ENCODE peak calls at places on chromosomes 13 and 19, in ten cellular contexts. C, G, R, Y, I, P, Z, O, B and K are unnamed samples.

GRCh38 chr13:30748717-30749116 is 13.4 kb downstream of the ALOX5AP start:
- DNase-seq in C (no peak), G (peak), R (no peak), Y (no peak), I (no peak), P (no peak), Z (no peak), O (no peak), B (no peak), K (no peak)

GRCh38 chr19:16591803-16592556 is 19.8 kb upstream of the SLC35E1 start:
- DNase-seq in C (no peak), G (no peak), R (no peak), Y (no peak), I (no peak), P (no peak), Z (no peak), O (no peak), B (no peak), K (no peak)

GRCh38 chr13:62799931-62800436 is 1384.3 kb upstream of the PCDH20 start:
- DNase-seq in C (no peak), G (no peak), R (no peak), Y (no peak), I (no peak), P (no peak), Z (no peak), O (no peak), B (no peak), K (no peak)

GRCh38 chr13:110712849-110713641 is 455 bp upstream of the ING1 start:
- DNase-seq in C (peak), G (peak), R (peak), Y (peak), I (peak), P (peak), Z (peak), O (peak), B (peak), K (peak)

GRCh38 chr13:105139048-105139379 is 1396.4 kb downstream of the EFNB2 start:
- DNase-seq in C (no peak), G (no peak), R (no peak), Y (peak), I (no peak), P (no peak), Z (no peak), O (no peak), B (no peak), K (no peak)

GRCh38 chr19:46907880-46908279 is 47.1 kb downstream of the ARHGAP35 start:
- DNase-seq in C (no peak), G (no peak), R (no peak), Y (no peak), I (no peak), P (no peak), Z (no peak), O (peak), B (no peak), K (no peak)

GRCh38 chr19:15038304-15038703 is 11.0 kb upstream of the CASP14 start:
- DNase-seq in C (no peak), G (no peak), R (no peak), Y (no peak), I (no peak), P (peak), Z (no peak), O (no peak), B (no peak), K (no peak)

GRCh38 chr19:10517760-10518443 is 655 bp upstream of the S1PR5 start:
- DNase-seq in C (peak), G (no peak), R (no peak), Y (peak), I (no peak), P (no peak), Z (no peak), O (no peak), B (peak), K (no peak)